ENCODE peak calls at places on chromosomes 3 and 15, in eight cellular contexts. N, T, U, P, R, S, D and B are unnamed samples.

GRCh38 chr3:63863150-63864007 is at the start of the genes ATXN7 and THOC7:
- DNase-seq in S (peak; percentile 50), D (no peak), T (peak; percentile 54), R (peak; percentile 24), U (peak; percentile 52), N (peak; percentile 74), P (peak; percentile 38), B (no peak)

GRCh38 chr3:119550090-119550910 is 9.1 kb downstream of the CD80 start:
- DNase-seq in U (no peak), T (no peak), S (no peak), D (no peak), N (no peak), P (no peak), R (no peak), B (no peak)

GRCh38 chr3:171156455-171157005 is 130.0 kb upstream of the SLC2A2 start:
- DNase-seq in R (peak; percentile 15), U (peak; percentile 5), T (peak; percentile 94), P (no peak), D (no peak), S (no peak), N (no peak), B (peak; percentile 32)

GRCh38 chr3:150275946-150276345 is 132.2 kb upstream of the TSC22D2 start:
- DNase-seq in D (no peak), R (no peak), U (peak; percentile 3), N (no peak), T (peak; percentile 45), S (no peak), P (peak; percentile 20), B (no peak)

GRCh38 chr3:103787164-103787871 is 1352.5 kb downstream of the ZPLD1 start:
- DNase-seq in D (no peak), U (no peak), P (no peak), T (no peak), S (no peak), R (no peak), N (no peak), B (no peak)

GRCh38 chr3:139677341-139678155 is at the start of gene NMNAT3:
- DNase-seq in P (peak; percentile 7), N (no peak), D (peak; percentile 84), U (peak; percentile 64), R (peak; percentile 77), S (peak; percentile 62), T (peak; percentile 56), B (no peak)

GRCh38 chr3:129689036-129689435 is 82.6 kb upstream of the PLXND1 start:
- DNase-seq in P (no peak), D (no peak), U (no peak), N (no peak), S (no peak), R (no peak), T (no peak), B (no peak)

GRCh38 chr15:64947211-64947610 is 35.5 kb downstream of the ANKDD1A start:
- DNase-seq in U (no peak), P (no peak), D (no peak), N (no peak), S (no peak), T (no peak), R (no peak), B (no peak)

GRCh38 chr3:194369522-194370279 is at the start of gene LRRC15:
- DNase-seq in U (peak; percentile 81), N (no peak), S (peak; percentile 30), T (peak; percentile 78), R (peak; percentile 38), D (no peak), P (peak; percentile 71), B (no peak)

GRCh38 chr3:157107644-157108133 is 52.3 kb downstream of the CCNL1 start:
- DNase-seq in D (no peak), N (no peak), R (no peak), S (no peak), T (no peak), P (no peak), U (no peak), B (no peak)

GRCh38 chr3:32456429-32457130 is 46.1 kb downstream of the CMTM6 start:
- DNase-seq in D (no peak), T (no peak), P (no peak), S (no peak), R (no peak), U (no peak), N (no peak), B (no peak)

GRCh38 chr15:39908186-39908585 is 11.9 kb downstream of the GPR176 start:
- DNase-seq in T (peak; percentile 90), R (no peak), N (no peak), U (no peak), P (peak; percentile 96), D (no peak), S (peak; percentile 82), B (peak; percentile 50)

GRCh38 chr3:59313365-59313764 is 263.5 kb upstream of the CFAP20DC start:
- DNase-seq in R (peak; percentile 7), N (peak; percentile 35), D (peak; percentile 28), T (no peak), P (peak; percentile 13), U (no peak), S (no peak), B (no peak)

GRCh38 chr3:197151562-197151961 is 121.9 kb upstream of the MELTF start:
- DNase-seq in U (no peak), T (peak; percentile 52), S (no peak), D (no peak), P (peak; percentile 78), R (peak; percentile 28), N (no peak), B (no peak)

GRCh38 chr3:134028486-134029255 is 1.1 kb downstream of the SLCO2A1 start:
- DNase-seq in P (no peak), T (no peak), D (no peak), S (peak; percentile 23), U (no peak), N (no peak), R (no peak), B (no peak)

GRCh38 chr15:33846862-33847261 is 121.4 kb upstream of the CHRM5 start:
- DNase-seq in P (no peak), D (no peak), T (no peak), S (no peak), U (peak; percentile 64), R (no peak), N (no peak), B (no peak)

GRCh38 chr3:16248556-16248955 is 16.2 kb downstream of the DPH3 start:
- DNase-seq in P (no peak), T (no peak), U (no peak), N (no peak), R (no peak), D (no peak), S (no peak), B (no peak)

GRCh38 chr3:172625404-172625803 is 85.5 kb downstream of the NCEH1 start:
- DNase-seq in T (peak; percentile 45), R (no peak), P (peak; percentile 56), S (no peak), U (no peak), N (no peak), D (no peak), B (no peak)

GRCh38 chr15:42131826-42132806 is 24.3 kb downstream of the PLA2G4F start:
- DNase-seq in T (no peak), R (no peak), D (no peak), P (no peak), N (no peak), U (no peak), S (no peak), B (no peak)

GRCh38 chr3:126540342-126540849 is 16.4 kb downstream of the CHST13 start:
- DNase-seq in T (peak; percentile 90), D (peak; percentile 76), U (peak; percentile 29), S (peak; percentile 11), R (no peak), P (peak; percentile 93), N (peak; percentile 15), B (peak; percentile 33)
- H3K4me2 ChIP-seq in T (peak overlapping the region; percentile 56), D (peak overlapping the region; percentile 53), U (no peak overlapping the region), S (no peak overlapping the region), R (no peak overlapping the region), P (no peak overlapping the region), N (no peak overlapping the region), B (peak overlapping the region; percentile 24)

GRCh38 chr3:49644684-49645083 is 29.5 kb upstream of the APEH start:
- DNase-seq in D (no peak), U (no peak), S (no peak), P (no peak), T (no peak), R (no peak), N (no peak), B (no peak)
- H3K9ac ChIP-seq in D (no peak overlapping the region), U (no peak overlapping the region), S (no peak overlapping the region), P (no peak overlapping the region), T (no peak overlapping the region), R (no peak overlapping the region), N (no peak overlapping the region), B (no peak overlapping the region)

GRCh38 chr15:98952381-98952803 is 55.2 kb downstream of the PGPEP1L start:
- DNase-seq in R (no peak), N (peak; percentile 88), T (peak; percentile 48), S (peak; percentile 71), D (no peak), U (no peak), P (peak; percentile 72), B (no peak)
- H2AFZ ChIP-seq in R (no peak overlapping the region), N (no peak overlapping the region), T (no peak overlapping the region), S (no peak overlapping the region), D (no peak overlapping the region), U (no peak overlapping the region), P (no peak overlapping the region), B (no peak overlapping the region)

GRCh38 chr15:29117778-29118177 is 151.8 kb downstream of the NSMCE3 start:
- DNase-seq in S (no peak), T (no peak), N (no peak), U (no peak), D (no peak), P (no peak), R (no peak), B (no peak)

GRCh38 chr15:29113336-29114276 is 156.0 kb downstream of the NSMCE3 start:
- DNase-seq in R (no peak), N (no peak), D (no peak), T (no peak), P (no peak), U (no peak), S (no peak), B (no peak)

GRCh38 chr15:29116970-29117700 is 152.5 kb downstream of the NSMCE3 start:
- DNase-seq in R (no peak), D (no peak), U (no peak), S (no peak), P (no peak), N (no peak), T (no peak), B (no peak)

GRCh38 chr15:29114277-29115092 is 155.1 kb downstream of the NSMCE3 start:
- DNase-seq in D (no peak), S (no peak), N (no peak), R (no peak), T (no peak), U (no peak), P (no peak), B (no peak)

DNA sequence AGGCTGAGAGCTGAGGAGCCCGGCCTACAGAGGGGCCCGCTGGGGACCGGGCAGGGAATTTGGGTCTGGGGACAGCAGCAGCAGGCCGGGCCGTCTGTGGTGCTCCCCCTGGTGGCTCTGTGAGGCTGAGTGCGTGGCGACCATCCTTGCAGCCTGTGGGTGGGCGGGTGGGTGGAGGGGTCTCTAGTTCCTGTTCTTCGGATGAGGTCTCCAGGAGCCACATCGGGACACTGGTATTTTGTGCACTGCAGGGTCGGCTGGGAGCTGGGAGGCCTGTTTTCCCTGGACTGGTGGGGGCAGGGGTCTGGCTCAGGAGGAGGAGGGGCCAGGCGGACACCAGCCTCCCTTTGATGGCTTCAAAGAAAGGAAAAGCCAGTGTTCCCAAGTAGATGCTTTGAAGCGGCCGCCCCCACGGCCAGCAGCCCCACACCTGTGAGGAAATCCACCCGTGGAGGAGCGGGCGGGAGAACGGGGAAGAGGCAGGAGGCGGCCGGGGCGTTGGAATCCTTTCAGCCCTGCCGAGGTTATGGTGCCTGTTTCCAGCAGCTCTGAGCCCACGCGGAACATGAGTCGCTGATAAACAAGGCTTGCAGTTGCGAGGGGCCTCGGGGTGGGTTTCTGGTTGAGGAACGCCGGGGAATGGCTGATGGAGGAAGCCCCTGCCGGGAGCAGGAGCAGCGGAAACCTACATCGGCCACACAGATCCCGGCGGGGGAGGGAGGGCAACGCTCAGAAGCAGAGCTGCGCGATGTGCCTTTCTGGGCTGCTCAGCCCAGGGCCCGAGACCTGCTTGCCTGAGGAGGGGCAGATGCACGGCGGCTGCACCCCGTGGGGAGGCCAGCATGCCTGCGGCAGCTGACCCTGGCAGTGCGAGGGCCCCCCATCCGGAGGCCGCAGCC is 154.3 kb downstream of the NSMCE3 start:
- DNase-seq in U (no peak), R (no peak), D (no peak), N (no peak), S (peak; percentile 17), T (no peak), P (no peak), B (no peak)
- H3K4me2 ChIP-seq in U (peak overlapping the region; percentile 83), R (no peak overlapping the region), D (no peak overlapping the region), N (no peak overlapping the region), S (peak overlapping the region; percentile 42), T (peak overlapping the region; percentile 23), P (peak overlapping the region; percentile 28), B (no peak overlapping the region)